ENCODE peak calls at places on chromosomes 12 and 14, in nine cellular contexts. K, D, B, Y, C, Z, J, W and G are unnamed samples.

GRCh38 chr12:64625243-64626077 is 15.2 kb downstream of the RASSF3 start:
- DNase-seq in C (peak), W (peak), Z (no peak), Y (peak), D (peak), J (peak), B (peak), K (no peak), G (peak)

GRCh38 chr12:96811083-96811482 is 96.0 kb upstream of the NEDD1 start:
- DNase-seq in K (no peak), Z (no peak), J (peak), C (no peak), Y (peak), D (peak), W (no peak), B (peak), G (no peak)

GRCh38 chr14:28494196-28494595 is 272.4 kb upstream of the FOXG1 start:
- DNase-seq in J (peak), C (no peak), Z (no peak), W (no peak), D (peak), K (no peak), Y (no peak), B (no peak), G (no peak)

GRCh38 chr12:52949413-52950331 is 754 bp downstream of the KRT18 start:
- DNase-seq in K (no peak), C (no peak), J (peak), B (peak), D (peak), W (peak), Y (peak), Z (peak), G (peak)

GRCh38 chr12:54300732-54301427 is at the start of gene NFE2:
- DNase-seq in B (peak), W (peak), K (no peak), J (peak), Y (peak), C (no peak), D (peak), Z (peak), G (peak)

GRCh38 chr12:74903522-74903921 is 306.1 kb downstream of the KCNC2 start:
- DNase-seq in K (no peak), C (no peak), W (no peak), Y (no peak), J (peak), Z (no peak), B (peak), D (peak), G (no peak)

GRCh38 chr12:27969901-27970390 is 2.6 kb downstream of the PTHLH start:
- DNase-seq in Y (no peak), B (peak), J (peak), W (peak), D (peak), K (no peak), Z (no peak), C (peak), G (peak)

GRCh38 chr14:39228044-39228443 is 5.7 kb upstream of the MIA2 start:
- DNase-seq in D (no peak), Z (no peak), Y (no peak), W (no peak), J (no peak), K (no peak), B (no peak), C (no peak), G (no peak)

GRCh38 chr12:132560831-132561783 is 49.3 kb downstream of the LRCOL1 start:
- DNase-seq in W (peak), B (peak), C (peak), Y (peak), Z (peak), J (peak), K (no peak), D (peak), G (peak)

GRCh38 chr14:76564471-76565119 is 188.7 kb downstream of the ESRRB start:
- DNase-seq in W (no peak), K (no peak), C (peak), D (peak), Y (no peak), B (no peak), Z (no peak), J (peak), G (no peak)

GRCh38 chr12:121295746-121296617 is 527 bp downstream of the CAMKK2 start:
- DNase-seq in D (peak), C (peak), B (no peak), K (no peak), W (no peak), J (peak), Z (peak), Y (no peak), G (no peak)

GRCh38 chr14:23481362-23481970 is 12.0 kb downstream of the NGDN start:
- DNase-seq in D (peak), C (no peak), B (peak), Z (no peak), J (no peak), W (no peak), K (no peak), Y (no peak), G (no peak)